ENCODE peak calls at places on chromosomes 6 and 20, in six cellular contexts. N is GM12891, B is endothelial cell of umbilical vein, F is Panc1, P is breast epithelium, G is GM12892. E is an unnamed sample.

GRCh38 chr6:147135211-147135672 is 69.0 kb upstream of the STXBP5 start:
- DNase-seq in B (no peak), N (no peak), G (no peak), F (no peak), P (no peak), E (no peak)

GRCh38 chr6:20230720-20231119 is 18.5 kb upstream of the MBOAT1 start:
- DNase-seq in B (no peak), P (no peak), N (no peak), G (no peak), F (no peak), E (no peak)

GRCh38 chr6:31728767-31729514 is at the start of gene DDAH2:
- DNase-seq in P (no peak), N (peak), G (no peak), B (no peak), F (no peak), E (no peak)

GRCh38 chr20:40279390-40279789 is 409.6 kb downstream of the MAFB start:
- DNase-seq in G (no peak), N (no peak), P (peak), F (no peak), B (peak), E (no peak)

GRCh38 chr6:139981066-139981624 is 606.7 kb upstream of the CITED2 start:
- DNase-seq in B (no peak), G (no peak), N (no peak), F (no peak), P (no peak), E (no peak)

GRCh38 chr6:167825059-167825758 is 1.5 kb upstream of the AFDN start:
- DNase-seq in F (no peak), N (no peak), G (no peak), B (no peak), P (no peak), E (no peak)

GRCh38 chr6:96792791-96793190 is 44.5 kb downstream of the GPR63 start:
- DNase-seq in N (no peak), F (no peak), B (no peak), G (no peak), P (no peak), E (no peak)

GRCh38 chr6:6366778-6367177 is 46.3 kb upstream of the F13A1 start:
- DNase-seq in G (no peak), N (no peak), F (no peak), B (no peak), P (no peak), E (no peak)

GRCh38 chr6:37244430-37245310 is 12.9 kb upstream of the TBC1D22B start:
- DNase-seq in N (no peak), F (no peak), B (peak), P (peak), G (no peak), E (peak)

GRCh38 chr20:21514553-21515251 is 838 bp upstream of the NKX2-2 start:
- DNase-seq in P (no peak), B (no peak), N (no peak), F (no peak), G (no peak), E (no peak)

DNA sequence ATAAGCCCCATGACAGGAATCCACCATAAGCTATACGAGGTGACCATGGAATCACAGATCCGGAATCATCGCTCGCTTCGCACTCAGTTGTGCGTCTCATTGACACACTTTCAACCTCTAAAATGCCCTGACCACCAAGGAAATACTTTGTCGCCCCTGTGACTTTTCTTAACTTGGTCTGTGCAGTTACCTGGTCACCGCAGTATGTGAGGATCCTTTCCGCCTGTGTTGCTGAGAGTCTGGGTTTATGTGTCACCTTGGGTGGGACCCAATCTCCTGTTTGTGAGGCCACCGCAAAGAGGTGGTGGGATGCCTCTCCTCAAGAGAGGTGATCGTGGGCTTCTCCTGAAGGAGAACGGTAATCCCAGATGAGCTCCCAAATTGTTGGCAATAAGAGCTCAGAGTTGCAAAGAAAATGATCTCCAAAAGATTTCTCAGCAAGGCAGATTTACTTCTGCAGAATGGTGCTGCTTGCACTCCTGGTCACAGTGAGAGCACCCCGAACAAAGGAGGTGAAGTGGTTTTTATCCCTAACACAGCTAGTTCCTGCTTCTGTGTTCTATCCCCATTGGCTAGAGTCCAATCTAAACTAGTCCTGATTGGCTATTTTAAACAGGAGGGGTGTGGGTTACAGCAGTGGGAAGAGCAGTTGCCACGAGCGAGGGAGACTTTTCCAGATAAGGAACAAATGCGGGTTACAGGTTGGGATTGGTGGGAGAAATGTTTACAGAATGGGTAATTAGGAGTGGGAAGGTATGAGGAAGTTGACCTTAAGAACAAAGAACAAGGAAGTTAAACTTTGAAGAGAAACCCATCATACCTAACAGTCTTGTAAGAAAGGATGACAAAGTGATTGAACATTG is 9.1 kb upstream of the ZNFX1 start:
- DNase-seq in G (no peak), P (no peak), B (no peak), F (no peak), N (no peak), E (no peak)
- TF ChIP-seq POLR2AphosphoS5 in G (peak), P (no peak), B (no peak), F (no peak), N (peak), E (no peak)

GRCh38 chr20:4603724-4604123 is 118.0 kb upstream of the PRND start:
- DNase-seq in P (no peak), N (no peak), G (no peak), B (no peak), F (no peak), E (no peak)

GRCh38 chr20:4605166-4605565 is 116.5 kb upstream of the PRND start:
- DNase-seq in N (no peak), P (no peak), B (no peak), G (no peak), F (no peak), E (no peak)

GRCh38 chr20:4604580-4604979 is 117.1 kb upstream of the PRND start:
- DNase-seq in B (no peak), P (no peak), N (no peak), G (no peak), F (no peak), E (no peak)

GRCh38 chr20:4602297-4602631 is 119.4 kb upstream of the PRND start:
- DNase-seq in G (no peak), N (no peak), P (no peak), B (no peak), F (no peak), E (no peak)

GRCh38 chr20:4601630-4602296 is 119.9 kb upstream of the PRND start:
- DNase-seq in N (no peak), G (no peak), P (no peak), B (peak), F (no peak), E (peak)
- TF ChIP-seq POLR2AphosphoS5 in N (no peak), G (no peak), P (no peak), B (no peak), F (no peak), E (no peak)

DNA sequence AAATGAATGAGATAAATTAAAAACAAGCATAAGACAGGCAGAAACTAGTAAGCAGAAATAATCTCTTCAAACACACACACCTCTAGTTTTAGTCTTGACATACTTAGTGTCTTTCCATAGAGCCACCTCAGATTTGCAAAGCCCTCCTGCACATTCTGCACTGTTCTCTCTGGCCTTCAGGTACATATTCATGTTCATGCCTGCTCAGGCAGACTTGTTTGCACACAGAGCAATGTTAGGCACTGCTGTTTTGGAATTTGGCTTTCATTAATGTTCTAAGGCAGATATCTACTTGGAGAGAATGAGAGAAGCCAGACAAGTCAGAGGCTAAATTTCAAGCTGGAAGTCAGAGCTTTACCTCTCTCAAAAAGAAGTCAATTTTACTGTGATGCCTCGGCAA is 21.3 kb upstream of the DST start:
- DNase-seq in N (no peak), B (no peak), G (no peak), P (peak), F (no peak), E (no peak)
- TF ChIP-seq POLR2AphosphoS5 in N (no peak), B (no peak), G (no peak), P (no peak), F (no peak), E (no peak)

GRCh38 chr6:32984639-32985389 is 16.4 kb downstream of the BRD2 start:
- DNase-seq in B (peak), P (peak), F (peak), N (peak), G (no peak), E (peak)
- TF ChIP-seq POLR2AphosphoS5 in B (no peak), P (no peak), F (peak), N (no peak), G (no peak), E (no peak)

GRCh38 chr6:44005507-44005903 is 121.7 kb downstream of the MRPL14 start:
- DNase-seq in N (no peak), P (no peak), B (no peak), F (no peak), G (no peak), E (no peak)
- TF ChIP-seq POLR2AphosphoS5 in N (no peak), P (no peak), B (no peak), F (no peak), G (no peak), E (no peak)

DNA sequence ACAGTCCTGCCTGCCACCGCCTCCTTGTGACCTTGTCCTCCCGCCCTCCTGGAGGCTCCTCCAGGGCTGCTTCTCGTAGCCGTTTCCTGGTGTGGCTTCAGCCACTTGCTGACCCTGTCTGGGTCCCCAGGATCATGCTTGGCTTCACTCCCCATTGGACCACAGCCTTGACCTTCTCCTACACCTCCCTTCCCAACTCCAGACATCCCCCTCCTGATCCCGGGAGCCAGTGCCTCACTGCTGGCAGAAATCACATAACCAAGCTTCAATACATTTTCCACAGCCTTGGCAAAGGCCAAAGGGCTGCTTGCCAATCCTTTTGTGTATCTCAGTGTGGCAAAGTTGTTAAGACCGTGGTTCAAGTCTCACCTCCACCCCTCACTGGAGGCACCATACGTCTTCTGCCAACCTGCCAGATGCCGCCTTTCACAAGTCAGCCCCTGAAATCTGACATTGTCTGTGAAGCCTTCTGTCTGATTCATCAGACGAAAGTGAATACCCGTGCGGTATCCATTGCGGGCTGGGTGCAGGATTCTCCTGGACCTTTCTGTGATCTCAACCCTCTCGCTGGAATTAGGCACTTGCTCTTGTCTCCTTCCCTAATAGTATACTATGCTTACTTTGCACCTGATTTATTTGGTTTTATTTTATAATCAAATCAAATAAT is 60.2 kb downstream of the PHACTR3 start:
- DNase-seq in G (no peak), N (no peak), P (peak), F (no peak), B (no peak), E (no peak)
- TF ChIP-seq POLR2AphosphoS5 in G (no peak), N (no peak), P (no peak), F (no peak), B (no peak), E (no peak)

E was measured in upper lobe of left lung.